ENCODE peak calls at places on chromosome 22, in five cellular contexts. Q is ovary, G is A549, O is Peyer's patch, P is tibial nerve. I is an unnamed sample.

GRCh38 chr22:48953830-48954229 is 873.8 kb downstream of the BRD1 start:
- DNase-seq in G (no peak), P (no peak), O (peak; percentile 8), Q (no peak), I (peak; percentile 14)

GRCh38 chr22:47836957-47837356 is 1074.5 kb downstream of the TBC1D22A start:
- DNase-seq in G (no peak), Q (no peak), O (no peak), P (no peak), I (no peak)

GRCh38 chr22:47083379-47083986 is 321.0 kb downstream of the TBC1D22A start:
- DNase-seq in P (no peak), O (no peak), Q (no peak), G (no peak), I (no peak)

GRCh38 chr22:19478466-19479357 is at the start of gene UFD1:
- DNase-seq in O (peak; percentile 64), G (peak; percentile 40), Q (peak; percentile 88), P (peak; percentile 53), I (peak; percentile 81)

GRCh38 chr22:19061471-19062138 is 60.6 kb downstream of the DGCR2 start:
- DNase-seq in G (no peak), P (no peak), O (no peak), Q (no peak), I (no peak)

GRCh38 chr22:32897400-32897799 is 95.9 kb downstream of the TIMP3 start:
- DNase-seq in Q (no peak), O (no peak), P (no peak), G (no peak), I (no peak)

GRCh38 chr22:35051791-35052190 is 14.2 kb upstream of the ISX start:
- DNase-seq in Q (no peak), P (no peak), O (no peak), G (no peak), I (no peak)

GRCh38 chr22:23498811-23499798 is 81.0 kb downstream of the IGLL1 start:
- DNase-seq in Q (peak; percentile 34), G (no peak), O (no peak), P (no peak), I (no peak)

GRCh38 chr22:29715705-29716104 is 4.1 kb upstream of the CABP7 start:
- DNase-seq in P (no peak), Q (no peak), G (no peak), O (no peak), I (no peak)

GRCh38 chr22:16827506-16827905 is 2.3 kb upstream of the XKR3 start:
- DNase-seq in O (no peak), G (no peak), Q (no peak), P (no peak), I (no peak)

GRCh38 chr22:33539202-33539901 is 380.9 kb downstream of the LARGE1 start:
- DNase-seq in O (no peak), G (no peak), P (no peak), Q (no peak), I (no peak)

GRCh38 chr22:20630873-20631617 is 123.6 kb downstream of the MED15 start:
- DNase-seq in P (no peak), O (no peak), G (no peak), Q (no peak), I (no peak)

GRCh38 chr22:39528681-39529486 is 3.7 kb downstream of the RPS19BP1 start:
- DNase-seq in O (peak; percentile 93), P (peak; percentile 84), Q (peak; percentile 91), G (peak; percentile 53), I (peak; percentile 95)
- TF ChIP-seq POLR2A in O (peak; percentile 84), P (no peak), Q (peak; percentile 67), G (no peak), I (no peak)

GRCh38 chr22:37629928-37630327 is 9.5 kb upstream of the SH3BP1 start:
- DNase-seq in P (no peak), Q (no peak), O (no peak), G (no peak), I (no peak)
- TF ChIP-seq POLR2A in P (no peak), Q (no peak), O (no peak), G (no peak), I (no peak)

DNA sequence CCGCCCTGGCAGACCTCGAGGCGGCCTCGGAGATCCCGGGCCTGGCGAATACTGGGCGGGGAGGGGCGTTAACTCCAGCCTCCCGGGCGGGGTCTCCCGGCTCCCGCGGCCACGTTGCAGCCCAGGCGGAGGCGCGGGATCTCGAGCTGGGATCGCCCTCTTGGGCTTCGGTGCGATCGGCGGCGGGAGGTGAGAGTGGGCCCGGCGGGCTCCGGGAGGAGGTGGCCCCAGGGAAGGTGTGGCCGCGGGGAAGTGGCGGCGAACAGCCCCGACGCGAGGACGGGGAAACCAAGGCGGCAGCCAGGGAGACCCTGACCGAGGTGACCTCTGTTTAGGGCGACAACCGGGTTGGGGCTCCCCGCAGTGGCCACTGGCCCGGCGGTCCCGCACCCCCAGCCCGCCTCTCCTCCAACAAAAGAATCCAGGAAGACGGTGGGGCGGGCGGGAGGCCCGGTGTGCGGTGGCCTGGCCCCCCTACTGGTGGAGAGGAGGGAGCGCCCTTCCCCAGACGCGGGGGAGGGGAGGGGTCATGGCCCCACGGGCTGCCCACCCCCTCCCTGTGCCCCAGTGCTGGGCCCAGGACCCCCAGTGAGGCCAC is at the start of gene PHETA2:
- DNase-seq in G (no peak), P (peak; percentile 37), Q (peak; percentile 67), O (peak; percentile 58), I (peak; percentile 61)
- TF ChIP-seq POLR2A in G (no peak), P (peak; percentile 30), Q (no peak), O (peak; percentile 13), I (no peak)

GRCh38 chr22:36453855-36454378 is 27.5 kb downstream of the TXN2 start:
- DNase-seq in G (no peak), O (no peak), Q (no peak), P (no peak), I (no peak)

GRCh38 chr22:36455571-36456458 is 25.6 kb downstream of the TXN2 start:
- DNase-seq in G (no peak), P (no peak), Q (no peak), O (no peak), I (peak; percentile 76)

GRCh38 chr22:36453266-36453607 is 28.2 kb downstream of the TXN2 start:
- DNase-seq in P (no peak), G (no peak), O (peak; percentile 67), Q (no peak), I (no peak)

GRCh38 chr22:36456459-36456835 is 25.0 kb downstream of the TXN2 start:
- DNase-seq in P (no peak), Q (no peak), O (no peak), G (no peak), I (no peak)

GRCh38 chr22:36454916-36455570 is 26.4 kb downstream of the TXN2 start:
- DNase-seq in G (peak; percentile 73), Q (peak; percentile 95), P (peak; percentile 79), O (peak; percentile 99), I (peak; percentile 97)
- TF ChIP-seq POLR2A in G (peak; percentile 38), Q (peak; percentile 65), P (peak; percentile 66), O (peak; percentile 86), I (no peak)

DNA sequence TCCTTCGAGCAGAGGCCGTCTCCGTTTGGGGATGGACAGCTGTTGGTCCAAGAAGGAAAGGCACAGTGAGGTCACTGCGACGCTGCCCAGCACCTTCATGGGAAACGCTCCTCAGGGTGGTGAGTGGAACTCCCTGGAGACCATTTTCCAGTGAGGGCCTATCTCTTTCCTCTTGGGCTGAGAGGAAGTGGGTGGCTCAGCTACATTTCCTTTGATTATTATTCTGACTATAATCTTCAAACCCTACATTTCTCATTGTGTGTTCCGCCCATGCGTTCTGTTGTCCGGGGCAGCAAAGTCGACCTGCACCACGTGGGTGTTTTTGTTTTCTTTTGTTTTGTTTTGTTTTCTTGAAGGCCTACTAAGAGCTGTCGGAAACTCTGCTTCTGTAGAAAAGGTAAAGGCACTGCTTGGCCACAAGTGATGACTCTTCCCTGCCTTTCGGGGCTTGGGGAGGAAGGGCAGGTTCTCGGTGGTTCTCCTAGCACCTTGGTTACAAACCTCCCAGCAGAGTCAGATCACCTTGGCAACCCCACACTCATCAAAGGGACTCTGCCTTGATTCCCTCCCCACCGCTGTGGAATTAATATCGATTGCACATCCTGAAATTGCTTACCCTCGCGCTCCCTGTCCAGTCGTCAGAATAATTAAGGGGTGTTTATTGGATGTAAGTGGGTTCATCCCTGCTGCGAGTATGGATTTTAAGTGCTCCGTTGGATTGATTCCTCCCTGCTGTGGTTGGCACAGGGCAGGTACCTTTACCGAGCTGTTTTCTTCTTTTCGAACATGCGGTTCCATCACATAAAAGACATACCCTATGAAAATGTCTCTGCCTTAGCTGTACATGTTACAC is 7.2 kb downstream of the PARVB start:
- DNase-seq in P (no peak), G (no peak), Q (no peak), O (no peak), I (no peak)
- TF ChIP-seq POLR2A in P (no peak), G (no peak), Q (no peak), O (no peak), I (no peak)

GRCh38 chr22:50249382-50250248 is 1.4 kb downstream of the HDAC10 start:
- DNase-seq in O (no peak), P (no peak), G (no peak), Q (peak; percentile 52), I (no peak)

GRCh38 chr22:50250249-50250554 is 863 bp downstream of the HDAC10 start:
- DNase-seq in P (no peak), G (no peak), Q (no peak), O (no peak), I (no peak)

GRCh38 chr22:50252081-50253045 is 1.3 kb upstream of the HDAC10 start:
- DNase-seq in G (no peak), O (peak; percentile 83), P (peak; percentile 80), Q (peak; percentile 79), I (peak; percentile 84)

GRCh38 chr22:50251472-50252054 is 498 bp upstream of the HDAC10 start:
- DNase-seq in G (no peak), O (no peak), P (no peak), Q (no peak), I (no peak)

DNA sequence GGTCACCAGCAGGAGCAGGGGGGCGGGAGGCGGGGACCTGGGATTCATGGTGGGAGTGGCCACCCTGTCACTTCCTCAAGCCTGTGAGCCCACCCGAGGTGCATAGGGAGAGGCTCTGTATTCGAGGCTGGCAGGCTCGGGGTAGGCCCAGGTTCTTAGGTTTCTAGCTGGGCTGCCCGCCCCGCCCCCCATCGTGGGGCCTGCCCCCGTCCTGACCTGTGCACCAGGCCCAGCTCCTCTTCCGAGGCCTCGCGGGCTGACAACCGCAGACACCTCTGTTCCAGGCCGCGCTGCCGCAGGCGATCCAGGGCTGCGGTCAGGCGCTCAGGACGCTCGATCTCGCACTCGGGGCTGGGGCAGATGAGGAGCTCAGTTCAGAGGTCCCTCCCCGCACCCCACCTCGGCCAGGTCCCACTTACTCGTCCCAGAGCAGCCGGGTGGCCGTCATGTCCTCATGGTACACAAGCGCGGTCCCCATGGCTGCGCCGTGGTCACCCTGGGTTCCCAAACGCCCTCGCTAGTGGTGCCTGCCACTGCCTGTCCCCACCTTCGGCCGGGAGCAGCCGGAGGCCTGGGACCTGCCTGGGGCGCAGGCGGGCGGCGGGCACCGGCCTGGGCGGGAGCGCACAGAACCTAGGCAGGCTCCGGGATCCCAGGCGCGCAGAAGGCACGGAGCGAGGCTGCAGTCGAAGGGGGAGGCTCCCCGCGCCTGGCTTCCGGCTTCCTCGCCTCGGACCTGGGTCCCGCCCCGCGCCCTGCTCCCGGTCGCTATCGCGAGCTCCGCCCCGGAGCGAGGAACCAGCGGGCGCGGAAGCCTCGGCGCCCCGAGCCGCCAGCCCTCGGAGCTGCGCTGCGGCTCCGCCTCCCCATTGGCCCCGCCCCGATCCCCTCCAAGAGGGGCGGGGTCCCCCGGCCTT is at the start of gene HDAC10:
- DNase-seq in G (no peak), Q (peak; percentile 81), P (peak; percentile 45), O (peak; percentile 80), I (peak; percentile 90)
- TF ChIP-seq POLR2A in G (no peak), Q (no peak), P (no peak), O (peak; percentile 23), I (no peak)